ENCODE peak calls at places on chromosome 20, in five cellular contexts. L is left ventricle myocardium inferior, F is uterus, D is AG09309, B is stomach. S is an unnamed sample.

GRCh38 chr20:20360464-20360863 is 7.4 kb upstream of the INSM1 start:
- DNase-seq in D (peak), F (no peak), L (no peak), B (peak), S (peak)

GRCh38 chr20:3843490-3843889 is 3.1 kb upstream of the MAVS start:
- DNase-seq in L (no peak), D (peak), B (no peak), F (no peak), S (peak)

GRCh38 chr20:58853466-58853865 is 950 bp downstream of the GNAS start:
- DNase-seq in F (no peak), D (no peak), L (no peak), B (no peak), S (no peak)

GRCh38 chr20:13008761-13009681 is at the start of gene SPTLC3:
- DNase-seq in B (peak), D (peak), F (peak), L (no peak), S (no peak)

GRCh38 chr20:64242003-64242796 is 13.3 kb upstream of the PCMTD2 start:
- DNase-seq in F (no peak), D (no peak), L (no peak), B (peak), S (no peak)

GRCh38 chr20:8223096-8223870 is 91.2 kb downstream of the PLCB1 start:
- DNase-seq in D (peak), F (no peak), L (no peak), B (no peak), S (peak)

GRCh38 chr20:9741996-9742395 is 96.9 kb downstream of the PAK5 start:
- DNase-seq in F (no peak), L (no peak), D (no peak), B (no peak), S (no peak)

GRCh38 chr20:35743693-35744491 is 1.8 kb upstream of the RBM39 start:
- DNase-seq in B (no peak), D (no peak), L (no peak), F (no peak), S (no peak)

GRCh38 chr20:22927537-22927936 is 107.6 kb upstream of the SSTR4 start:
- DNase-seq in L (no peak), B (no peak), D (no peak), F (no peak), S (no peak)

GRCh38 chr20:43658068-43658722 is 8.7 kb upstream of the MYBL2 start:
- DNase-seq in D (no peak), B (no peak), F (no peak), L (no peak), S (no peak)

GRCh38 chr20:44231713-44232468 is 15.2 kb upstream of the GDAP1L1 start:
- DNase-seq in F (no peak), L (no peak), D (no peak), B (no peak), S (no peak)

GRCh38 chr20:50719328-50719727 is 12.1 kb upstream of the PARD6B start:
- DNase-seq in D (no peak), F (no peak), B (no peak), L (no peak), S (no peak)

GRCh38 chr20:50720582-50720981 is 10.8 kb upstream of the PARD6B start:
- DNase-seq in D (no peak), F (no peak), L (no peak), B (no peak), S (no peak)

GRCh38 chr20:50717312-50717711 is 14.1 kb upstream of the PARD6B start:
- DNase-seq in D (no peak), F (no peak), L (no peak), B (no peak), S (no peak)

GRCh38 chr20:50716518-50716917 is 14.9 kb upstream of the PARD6B start:
- DNase-seq in B (no peak), F (no peak), L (no peak), D (no peak), S (no peak)

DNA sequence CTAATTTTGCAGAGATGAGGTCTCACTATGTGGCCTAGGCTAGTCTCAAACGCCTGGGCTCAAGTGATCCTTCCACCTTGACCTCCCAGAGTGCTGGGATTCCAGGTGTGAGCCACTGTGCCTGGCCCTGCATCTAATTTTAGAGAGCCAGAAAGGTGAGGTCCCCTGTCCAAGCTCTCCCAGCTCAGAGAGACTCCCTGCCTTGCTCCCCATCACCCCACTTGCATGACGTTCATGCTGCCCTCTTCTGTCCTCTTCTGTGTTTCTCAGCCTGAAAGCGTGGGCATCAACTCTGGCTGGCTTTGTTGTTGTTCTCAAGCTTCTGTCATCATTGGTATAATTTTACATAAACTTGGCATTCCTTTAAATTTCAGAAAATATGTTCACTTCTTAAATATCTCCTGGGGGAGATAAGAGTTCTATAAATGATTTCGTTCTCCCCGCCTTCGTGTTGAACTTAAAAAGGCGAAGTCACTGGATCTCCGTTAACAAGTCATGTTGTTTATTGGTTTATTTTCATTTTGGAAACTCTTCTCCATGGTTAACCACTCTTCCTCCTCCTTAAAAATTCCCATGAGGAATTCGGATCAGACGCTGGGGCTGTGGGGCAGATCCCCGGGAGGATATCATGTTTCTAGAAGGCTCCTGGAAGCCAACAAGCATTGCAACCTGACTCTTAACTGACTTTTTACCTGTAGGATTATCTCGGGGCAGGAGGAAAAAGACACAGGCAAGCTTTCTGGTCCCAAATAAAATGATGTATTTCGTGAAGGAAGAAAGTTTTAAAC is 13.2 kb upstream of the PARD6B start:
- DNase-seq in L (no peak), F (no peak), B (no peak), D (no peak), S (no peak)
- TF ChIP-seq CTCF in L (no peak), F (peak), B (no peak), D (peak), S (no peak)

GRCh38 chr20:56634307-56634706 is 5.2 kb downstream of the TFAP2C start:
- DNase-seq in L (no peak), B (no peak), D (no peak), F (no peak), S (no peak)
- TF ChIP-seq CTCF in L (no peak), B (no peak), D (no peak), F (no peak), S (no peak)

DNA sequence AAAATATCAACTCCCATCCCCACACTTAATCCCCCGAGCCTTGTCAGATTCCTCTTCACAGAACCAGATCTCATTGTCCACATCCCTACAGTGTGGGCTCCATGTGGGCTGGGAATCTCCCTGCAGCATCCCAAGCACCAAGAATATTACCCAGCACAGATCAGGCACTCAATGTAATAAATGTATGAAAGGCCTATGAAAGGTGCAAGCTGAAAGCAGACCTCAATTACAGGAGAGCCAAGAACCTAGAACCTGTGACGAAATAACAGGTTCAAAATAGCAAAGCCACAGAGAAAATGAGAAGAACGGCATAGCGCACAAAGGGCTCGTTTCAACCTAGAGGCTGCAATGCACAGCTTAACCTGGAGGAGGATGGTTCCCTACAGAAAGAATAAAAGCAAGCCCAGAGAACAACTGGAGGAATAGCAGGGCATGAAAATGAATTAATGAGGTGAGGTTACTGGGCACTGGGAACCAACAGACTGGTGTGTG is 3.1 kb downstream of the SLC23A2 start:
- DNase-seq in D (no peak), L (no peak), F (no peak), B (no peak), S (no peak)
- TF ChIP-seq CTCF in D (no peak), L (no peak), F (no peak), B (no peak), S (peak)

GRCh38 chr20:38167466-38167850 is 2.4 kb upstream of the TGM2 start:
- DNase-seq in D (no peak), L (no peak), F (no peak), B (no peak), S (no peak)

GRCh38 chr20:38167851-38168760 is 3.0 kb upstream of the TGM2 start:
- DNase-seq in D (peak), B (peak), F (peak), L (peak), S (peak)

GRCh38 chr20:38169636-38170035 is 4.6 kb upstream of the TGM2 start:
- DNase-seq in F (no peak), D (no peak), L (no peak), B (no peak), S (no peak)

GRCh38 chr20:38170219-38170902 is 5.3 kb upstream of the TGM2 start:
- DNase-seq in L (no peak), F (no peak), D (no peak), B (no peak), S (no peak)

DNA sequence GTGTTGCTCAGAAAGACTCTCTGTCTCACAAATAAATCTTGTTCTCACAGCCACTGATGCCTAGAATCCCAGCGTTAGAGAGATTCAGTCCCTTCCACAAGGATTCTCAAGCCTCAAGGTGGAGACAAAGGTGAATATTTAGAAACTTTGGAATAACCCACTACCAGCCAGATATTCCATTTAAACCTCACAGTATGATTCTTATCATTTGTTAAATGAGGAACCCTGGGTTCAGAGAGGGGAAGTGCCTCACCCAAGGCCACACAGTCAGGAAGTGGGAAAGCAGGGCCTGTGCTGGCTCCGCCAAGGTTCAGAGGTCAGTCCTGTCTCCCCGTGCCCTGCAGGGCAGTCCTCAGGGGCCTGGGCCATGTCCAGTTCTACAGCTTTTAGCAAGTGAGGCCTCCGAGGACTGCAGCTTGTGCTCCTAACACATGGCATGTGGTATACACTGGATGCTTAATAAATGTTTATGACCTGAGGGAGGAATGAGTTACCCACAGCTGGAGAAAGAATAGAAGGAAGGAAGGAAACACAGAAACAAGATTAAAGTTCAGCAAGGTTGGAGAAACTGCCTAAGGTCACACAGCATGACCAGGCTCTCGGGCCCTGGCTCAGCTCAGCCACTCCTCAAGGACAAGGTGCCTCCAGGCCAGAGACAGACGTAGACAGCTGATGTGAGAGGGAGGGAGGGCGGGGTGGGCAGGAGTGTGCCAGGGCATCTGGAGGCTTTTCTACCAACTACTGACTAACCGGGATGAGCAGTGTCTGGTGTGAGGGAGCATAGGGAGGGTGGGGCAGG is 3.9 kb upstream of the TGM2 start:
- DNase-seq in B (peak), D (no peak), F (no peak), L (no peak), S (no peak)
- TF ChIP-seq CTCF in B (no peak), D (no peak), F (no peak), L (no peak), S (no peak)

GRCh38 chr20:40706977-40707582 is 18.0 kb upstream of the MAFB start:
- DNase-seq in F (no peak), B (no peak), L (no peak), D (no peak), S (no peak)
- TF ChIP-seq CTCF in F (no peak), B (no peak), L (no peak), D (no peak), S (no peak)

GRCh38 chr20:16701296-16701695 is 28.5 kb upstream of the SNRPB2 start:
- DNase-seq in B (peak), L (no peak), F (no peak), D (no peak), S (no peak)
- TF ChIP-seq CTCF in B (no peak), L (peak), F (no peak), D (peak), S (peak)

GRCh38 chr20:14334306-14334930 is 3.0 kb downstream of the FLRT3 start:
- DNase-seq in B (peak), D (no peak), L (no peak), F (peak), S (peak)

GRCh38 chr20:14337400-14338171 is at the start of gene FLRT3:
- DNase-seq in B (peak), F (peak), D (peak), L (peak), S (peak)

GRCh38 chr20:14335122-14335521 is 2.3 kb downstream of the FLRT3 start:
- DNase-seq in D (no peak), B (no peak), F (no peak), L (no peak), S (no peak)

GRCh38 chr20:14333734-14334133 is 3.7 kb downstream of the FLRT3 start:
- DNase-seq in B (no peak), F (no peak), D (no peak), L (no peak), S (no peak)

DNA sequence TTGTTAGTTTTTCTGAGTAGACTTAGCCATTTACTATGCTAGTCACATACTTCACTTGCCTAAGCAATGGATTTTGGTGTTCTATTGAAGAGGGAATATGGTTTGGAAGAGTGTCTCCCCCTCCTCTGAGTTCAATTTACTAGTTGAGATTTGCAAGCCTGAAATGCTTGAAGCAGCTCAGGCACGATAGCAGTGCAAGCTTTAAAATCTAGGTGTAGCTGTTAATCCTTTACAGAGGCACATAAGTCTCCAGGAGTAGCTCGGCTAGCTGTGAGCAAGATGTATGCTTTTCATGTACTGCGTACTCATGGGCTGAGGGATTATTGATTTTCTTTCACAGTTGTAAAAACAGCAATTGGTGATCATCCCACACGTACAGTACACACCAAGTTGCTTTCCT is 745 bp downstream of the FLRT3 start:
- DNase-seq in D (no peak), B (no peak), F (no peak), L (no peak), S (no peak)
- TF ChIP-seq CTCF in D (no peak), B (no peak), F (no peak), L (no peak), S (no peak)

GRCh38 chr20:14264869-14265268 is 72.5 kb downstream of the FLRT3 start:
- DNase-seq in L (no peak), F (no peak), B (no peak), D (peak), S (no peak)
- TF ChIP-seq CTCF in L (peak), F (no peak), B (no peak), D (peak), S (peak)

GRCh38 chr20:53409177-53409576 is 184.5 kb downstream of the ZNF217 start:
- DNase-seq in F (no peak), L (no peak), D (no peak), B (no peak), S (no peak)

GRCh38 chr20:53411129-53411528 is 182.5 kb downstream of the ZNF217 start:
- DNase-seq in L (no peak), F (no peak), B (no peak), D (no peak), S (no peak)

GRCh38 chr20:53408728-53409157 is 184.9 kb downstream of the ZNF217 start:
- DNase-seq in B (no peak), L (no peak), D (no peak), F (no peak), S (no peak)

GRCh38 chr20:53412600-53413187 is 180.9 kb downstream of the ZNF217 start:
- DNase-seq in D (no peak), F (no peak), L (no peak), B (no peak), S (no peak)

GRCh38 chr20:53413188-53413631 is 180.4 kb downstream of the ZNF217 start:
- DNase-seq in B (peak), F (no peak), D (no peak), L (no peak), S (no peak)
- TF ChIP-seq CTCF in B (peak), F (no peak), D (peak), L (peak), S (no peak)

S was measured in AG04450.